ENCODE peak calls at places on chromosome 13, in seven cellular contexts. One of them, this sample, is unnamed.

GRCh38 chr13:97440598-97440997 is 6.6 kb downstream of the RAP2A start:
- DNase-seq in iPS-NIHi11: no peak
- DNase-seq in adrenal gland: no peak
- DNase-seq in left lung: no peak
- DNase-seq in left ventricle myocardium superior: no peak
- DNase-seq in left cardiac atrium: no peak
- DNase-seq in T-cell: no peak
- DNase-seq in this sample: no peak

GRCh38 chr13:45166858-45167257 is 34.0 kb downstream of the KCTD4 start:
- DNase-seq in left ventricle myocardium superior: no peak
- DNase-seq in left cardiac atrium: no peak
- DNase-seq in left lung: no peak
- DNase-seq in adrenal gland: no peak
- DNase-seq in T-cell: no peak
- DNase-seq in iPS-NIHi11: no peak
- DNase-seq in this sample: no peak

GRCh38 chr13:110530839-110531499 is 30.6 kb downstream of the RAB20 start:
- DNase-seq in adrenal gland: no peak
- DNase-seq in left cardiac atrium: no peak
- DNase-seq in left lung: peak; percentile 22
- DNase-seq in T-cell: no peak
- DNase-seq in left ventricle myocardium superior: no peak
- DNase-seq in iPS-NIHi11: no peak
- DNase-seq in this sample: no peak

GRCh38 chr13:99389520-99390304 is 82.5 kb upstream of the GPR183 start:
- DNase-seq in adrenal gland: no peak
- DNase-seq in T-cell: no peak
- DNase-seq in iPS-NIHi11: no peak
- DNase-seq in left ventricle myocardium superior: no peak
- DNase-seq in left cardiac atrium: no peak
- DNase-seq in left lung: no peak
- DNase-seq in this sample: no peak

GRCh38 chr13:103515410-103515809 is 449.2 kb upstream of the SLC10A2 start:
- DNase-seq in left cardiac atrium: no peak
- DNase-seq in iPS-NIHi11: no peak
- DNase-seq in adrenal gland: no peak
- DNase-seq in left ventricle myocardium superior: no peak
- DNase-seq in T-cell: no peak
- DNase-seq in left lung: no peak
- DNase-seq in this sample: no peak

GRCh38 chr13:106533101-106533939 is 2.1 kb downstream of the EFNB2 start:
- DNase-seq in T-cell: no peak
- DNase-seq in adrenal gland: peak; percentile 85
- DNase-seq in left lung: peak; percentile 84
- DNase-seq in iPS-NIHi11: peak; percentile 62
- DNase-seq in left ventricle myocardium superior: peak; percentile 89
- DNase-seq in left cardiac atrium: peak; percentile 87
- DNase-seq in this sample: peak; percentile 72

GRCh38 chr13:30480292-30480947 is 14.7 kb upstream of the HMGB1 start:
- DNase-seq in iPS-NIHi11: no peak
- DNase-seq in adrenal gland: no peak
- DNase-seq in T-cell: no peak
- DNase-seq in left ventricle myocardium superior: no peak
- DNase-seq in left lung: peak; percentile 41
- DNase-seq in left cardiac atrium: no peak
- DNase-seq in this sample: no peak

GRCh38 chr13:50685491-50685890 is 158.0 kb downstream of the DLEU7 start:
- DNase-seq in left ventricle myocardium superior: peak; percentile 88
- DNase-seq in adrenal gland: peak; percentile 79
- DNase-seq in iPS-NIHi11: peak; percentile 32
- DNase-seq in left cardiac atrium: peak; percentile 83
- DNase-seq in T-cell: no peak
- DNase-seq in left lung: no peak
- DNase-seq in this sample: peak; percentile 57

GRCh38 chr13:20356437-20356836 is 124.3 kb upstream of the GJB6 start:
- DNase-seq in adrenal gland: no peak
- DNase-seq in iPS-NIHi11: no peak
- DNase-seq in left lung: no peak
- DNase-seq in left ventricle myocardium superior: no peak
- DNase-seq in left cardiac atrium: no peak
- DNase-seq in T-cell: no peak
- DNase-seq in this sample: no peak

GRCh38 chr13:50065712-50066111 is 50.5 kb downstream of the KCNRG start:
- DNase-seq in left lung: no peak
- DNase-seq in left ventricle myocardium superior: no peak
- DNase-seq in adrenal gland: no peak
- DNase-seq in T-cell: no peak
- DNase-seq in iPS-NIHi11: no peak
- DNase-seq in left cardiac atrium: no peak
- DNase-seq in this sample: no peak

This sample was measured in NCI-H748 treated with DMSO at 0.1 percent for 48 hours.